ENCODE peak calls at places on chromosomes 13 and 19, in four cellular contexts. One of them, this sample, is unnamed.

GRCh38 chr13:110015253-110015652 is 228.9 kb upstream of the IRS2 start:
- DNase-seq in AG04450: no peak
- DNase-seq in HFFc6: no peak
- DNase-seq in SK-N-DZ: no peak
- DNase-seq in this sample: no peak

GRCh38 chr19:30450101-30450500 is 77.9 kb downstream of the ZNF536 start:
- DNase-seq in AG04450: no peak
- DNase-seq in HFFc6: no peak
- DNase-seq in SK-N-DZ: no peak
- DNase-seq in this sample: no peak

GRCh38 chr13:109157275-109157674 is 527.9 kb downstream of the MYO16 start:
- DNase-seq in AG04450: no peak
- DNase-seq in HFFc6: no peak
- DNase-seq in SK-N-DZ: no peak
- DNase-seq in this sample: no peak

GRCh38 chr13:47251771-47252170 is 354.9 kb upstream of the HTR2A start:
- DNase-seq in AG04450: no peak
- DNase-seq in HFFc6: no peak
- DNase-seq in SK-N-DZ: no peak
- DNase-seq in this sample: no peak

GRCh38 chr13:95644611-95645052 is at the start of gene DZIP1:
- DNase-seq in AG04450: peak
- DNase-seq in HFFc6: peak
- DNase-seq in SK-N-DZ: peak
- DNase-seq in this sample: peak

GRCh38 chr19:12035220-12036172 is at the start of gene ZNF433:
- DNase-seq in AG04450: peak
- DNase-seq in HFFc6: peak
- DNase-seq in SK-N-DZ: peak
- DNase-seq in this sample: peak

GRCh38 chr19:49890349-49891311 is 6.1 kb downstream of the IL4I1 start:
- DNase-seq in AG04450: no peak
- DNase-seq in HFFc6: no peak
- DNase-seq in SK-N-DZ: no peak
- DNase-seq in this sample: no peak

GRCh38 chr19:47609885-47610545 is 1.1 kb downstream of the BICRA start:
- DNase-seq in AG04450: no peak
- DNase-seq in HFFc6: peak
- DNase-seq in SK-N-DZ: peak
- DNase-seq in this sample: no peak

GRCh38 chr19:23558541-23558940 is 128.5 kb downstream of the ZNF675 start:
- DNase-seq in AG04450: no peak
- DNase-seq in HFFc6: peak
- DNase-seq in SK-N-DZ: no peak
- DNase-seq in this sample: no peak

GRCh38 chr19:43798546-43799409 is 3.5 kb downstream of the LYPD5 start:
- DNase-seq in AG04450: no peak
- DNase-seq in HFFc6: no peak
- DNase-seq in SK-N-DZ: no peak
- DNase-seq in this sample: no peak

GRCh38 chr13:112903606-112904195 is 65.3 kb upstream of the MCF2L start:
- DNase-seq in AG04450: no peak
- DNase-seq in HFFc6: no peak
- DNase-seq in SK-N-DZ: no peak
- DNase-seq in this sample: no peak

GRCh38 chr13:105334211-105334610 is 1201.3 kb downstream of the EFNB2 start:
- DNase-seq in AG04450: peak
- DNase-seq in HFFc6: peak
- DNase-seq in SK-N-DZ: no peak
- DNase-seq in this sample: no peak

GRCh38 chr13:49020940-49021548 is 45.3 kb downstream of the FNDC3A start:
- DNase-seq in AG04450: no peak
- DNase-seq in HFFc6: no peak
- DNase-seq in SK-N-DZ: no peak
- DNase-seq in this sample: peak

GRCh38 chr19:46613525-46613924 is 11.4 kb downstream of the PTGIR start:
- DNase-seq in AG04450: no peak
- DNase-seq in HFFc6: no peak
- DNase-seq in SK-N-DZ: no peak
- DNase-seq in this sample: no peak

GRCh38 chr13:100837611-100838010 is 163.0 kb upstream of the TMTC4 start:
- DNase-seq in AG04450: no peak
- DNase-seq in HFFc6: no peak
- DNase-seq in SK-N-DZ: peak
- DNase-seq in this sample: no peak

GRCh38 chr19:11102944-11103343 is 13.7 kb downstream of the LDLR start:
- DNase-seq in AG04450: no peak
- DNase-seq in HFFc6: no peak
- DNase-seq in SK-N-DZ: no peak
- DNase-seq in this sample: no peak

GRCh38 chr13:48761256-48761655 is 107.5 kb downstream of the CYSLTR2 start:
- DNase-seq in AG04450: no peak
- DNase-seq in HFFc6: no peak
- DNase-seq in SK-N-DZ: no peak
- DNase-seq in this sample: no peak

GRCh38 chr13:109779074-109779473 is 7.3 kb downstream of the IRS2 start:
- DNase-seq in AG04450: no peak
- DNase-seq in HFFc6: no peak
- DNase-seq in SK-N-DZ: no peak
- DNase-seq in this sample: no peak

GRCh38 chr19:49114630-49115363 is 627 bp downstream of the LIN7B start:
- DNase-seq in AG04450: no peak
- DNase-seq in HFFc6: peak
- DNase-seq in SK-N-DZ: peak
- DNase-seq in this sample: no peak

GRCh38 chr19:40264314-40265054 is 20.7 kb downstream of the AKT2 start:
- DNase-seq in AG04450: no peak
- DNase-seq in HFFc6: no peak
- DNase-seq in SK-N-DZ: no peak
- DNase-seq in this sample: no peak

GRCh38 chr19:4295972-4296771 is 6.0 kb downstream of the TMIGD2 start:
- DNase-seq in AG04450: no peak
- DNase-seq in HFFc6: no peak
- DNase-seq in SK-N-DZ: peak
- DNase-seq in this sample: no peak

GRCh38 chr19:33256266-33256665 is 30.6 kb upstream of the SLC7A10 start:
- DNase-seq in AG04450: no peak
- DNase-seq in HFFc6: no peak
- DNase-seq in SK-N-DZ: no peak
- DNase-seq in this sample: no peak

GRCh38 chr19:45322744-45323281 is at the start of gene CKM:
- DNase-seq in AG04450: no peak
- DNase-seq in HFFc6: no peak
- DNase-seq in SK-N-DZ: no peak
- DNase-seq in this sample: no peak

GRCh38 chr13:101449971-101450748 is 2.3 kb upstream of the ITGBL1 start:
- DNase-seq in AG04450: peak
- DNase-seq in HFFc6: peak
- DNase-seq in SK-N-DZ: no peak
- DNase-seq in this sample: peak